ENCODE peak calls at places on chromosomes 16 and 17, in six cellular contexts. One of them, this sample, is unnamed.
A peak's percentile ranks its signal among the peaks of the same experiment; 100 is the strongest.

GRCh38 chr16:19443659-19444058 is 26.0 kb downstream of the TMC5 start:
- DNase-seq in A549: no peak
- DNase-seq in K562: no peak
- DNase-seq in endothelial cell of umbilical vein: no peak
- DNase-seq in HepG2: no peak
- DNase-seq in GM12878: no peak
- DNase-seq in this sample: no peak

GRCh38 chr17:17681187-17681743 is at the start of gene RAI1:
- DNase-seq in HepG2: peak; percentile 56
- DNase-seq in K562: peak; percentile 80
- DNase-seq in endothelial cell of umbilical vein: peak; percentile 75
- DNase-seq in GM12878: no peak
- DNase-seq in A549: peak; percentile 74
- DNase-seq in this sample: peak; percentile 87

GRCh38 chr17:55086635-55087058 is 118.1 kb downstream of the STXBP4 start:
- DNase-seq in K562: no peak
- DNase-seq in GM12878: no peak
- DNase-seq in HepG2: no peak
- DNase-seq in endothelial cell of umbilical vein: peak; percentile 91
- DNase-seq in A549: no peak
- DNase-seq in this sample: peak; percentile 44

GRCh38 chr16:53080345-53081031 is 25.7 kb downstream of the CHD9 start:
- DNase-seq in K562: no peak
- DNase-seq in endothelial cell of umbilical vein: peak; percentile 80
- DNase-seq in GM12878: no peak
- DNase-seq in A549: peak; percentile 89
- DNase-seq in HepG2: no peak
- DNase-seq in this sample: no peak

GRCh38 chr16:17471745-17472075 is 950 bp upstream of the XYLT1 start:
- DNase-seq in GM12878: no peak
- DNase-seq in A549: no peak
- DNase-seq in endothelial cell of umbilical vein: no peak
- DNase-seq in K562: no peak
- DNase-seq in HepG2: no peak
- DNase-seq in this sample: no peak

GRCh38 chr16:75506567-75506966 is 11.3 kb upstream of the CHST6 start:
- DNase-seq in HepG2: peak; percentile 79
- DNase-seq in GM12878: no peak
- DNase-seq in K562: no peak
- DNase-seq in A549: peak; percentile 38
- DNase-seq in endothelial cell of umbilical vein: no peak
- DNase-seq in this sample: peak; percentile 85

GRCh38 chr17:7253082-7253481 is 1.1 kb downstream of the ELP5 start:
- DNase-seq in endothelial cell of umbilical vein: no peak
- DNase-seq in K562: no peak
- DNase-seq in HepG2: no peak
- DNase-seq in A549: no peak
- DNase-seq in GM12878: no peak
- DNase-seq in this sample: no peak

GRCh38 chr17:34254146-34254545 is 939 bp upstream of the CCL2 start:
- DNase-seq in A549: no peak
- DNase-seq in HepG2: no peak
- DNase-seq in GM12878: no peak
- DNase-seq in endothelial cell of umbilical vein: peak; percentile 70
- DNase-seq in K562: no peak
- DNase-seq in this sample: no peak

GRCh38 chr17:64320613-64321553 is 57.8 kb upstream of the TEX2 start:
- DNase-seq in endothelial cell of umbilical vein: peak; percentile 85
- DNase-seq in GM12878: no peak
- DNase-seq in A549: peak; percentile 96
- DNase-seq in HepG2: peak; percentile 79
- DNase-seq in K562: peak; percentile 84
- DNase-seq in this sample: peak; percentile 83

GRCh38 chr16:79318137-79318899 is 282.2 kb downstream of the MAF start:
- DNase-seq in endothelial cell of umbilical vein: no peak
- DNase-seq in HepG2: no peak
- DNase-seq in K562: no peak
- DNase-seq in GM12878: no peak
- DNase-seq in A549: no peak
- DNase-seq in this sample: no peak

GRCh38 chr17:67247416-67247900 is 2.5 kb upstream of the HELZ start:
- DNase-seq in GM12878: no peak
- DNase-seq in endothelial cell of umbilical vein: no peak
- DNase-seq in K562: no peak
- DNase-seq in HepG2: no peak
- DNase-seq in A549: no peak
- DNase-seq in this sample: no peak

GRCh38 chr17:29140631-29141483 is 39.3 kb downstream of the MYO18A start:
- DNase-seq in endothelial cell of umbilical vein: peak; percentile 58
- DNase-seq in GM12878: no peak
- DNase-seq in A549: no peak
- DNase-seq in K562: no peak
- DNase-seq in HepG2: no peak
- DNase-seq in this sample: peak; percentile 90

GRCh38 chr16:54473201-54473993 is 186.8 kb upstream of the IRX3 start:
- DNase-seq in GM12878: no peak
- DNase-seq in A549: no peak
- DNase-seq in endothelial cell of umbilical vein: no peak
- DNase-seq in K562: no peak
- DNase-seq in HepG2: no peak
- DNase-seq in this sample: no peak

GRCh38 chr16:79261461-79261860 is 339.1 kb downstream of the MAF start:
- DNase-seq in K562: peak; percentile 29
- DNase-seq in A549: no peak
- DNase-seq in endothelial cell of umbilical vein: no peak
- DNase-seq in GM12878: no peak
- DNase-seq in HepG2: peak; percentile 21
- DNase-seq in this sample: peak; percentile 58

GRCh38 chr17:76747716-76748360 is 9.9 kb downstream of the MFSD11 start:
- DNase-seq in K562: peak; percentile 17
- DNase-seq in A549: no peak
- DNase-seq in HepG2: no peak
- DNase-seq in endothelial cell of umbilical vein: no peak
- DNase-seq in GM12878: no peak
- DNase-seq in this sample: no peak

GRCh38 chr17:15651001-15651582 is 31.6 kb upstream of the FBXW10B start:
- DNase-seq in GM12878: no peak
- DNase-seq in HepG2: no peak
- DNase-seq in endothelial cell of umbilical vein: no peak
- DNase-seq in A549: no peak
- DNase-seq in K562: no peak
- DNase-seq in this sample: no peak

GRCh38 chr16:27515874-27516353 is 33.8 kb downstream of the GTF3C1 start:
- DNase-seq in K562: peak; percentile 62
- DNase-seq in GM12878: no peak
- DNase-seq in HepG2: peak; percentile 36
- DNase-seq in A549: peak; percentile 69
- DNase-seq in endothelial cell of umbilical vein: peak; percentile 17
- DNase-seq in this sample: peak; percentile 24

GRCh38 chr17:5793899-5794298 is 209.6 kb upstream of the NLRP1 start:
- DNase-seq in K562: no peak
- DNase-seq in endothelial cell of umbilical vein: peak; percentile 64
- DNase-seq in GM12878: no peak
- DNase-seq in HepG2: no peak
- DNase-seq in A549: no peak
- DNase-seq in this sample: peak; percentile 42

GRCh38 chr16:17356243-17356933 is 114.4 kb downstream of the XYLT1 start:
- DNase-seq in A549: no peak
- DNase-seq in K562: no peak
- DNase-seq in GM12878: no peak
- DNase-seq in endothelial cell of umbilical vein: no peak
- DNase-seq in HepG2: no peak
- DNase-seq in this sample: no peak

GRCh38 chr17:48749621-48750553 is 21.3 kb upstream of the HOXB13 start:
- DNase-seq in GM12878: no peak
- DNase-seq in A549: no peak
- DNase-seq in HepG2: no peak
- DNase-seq in endothelial cell of umbilical vein: no peak
- DNase-seq in K562: no peak
- DNase-seq in this sample: no peak

GRCh38 chr16:57609541-57610401 is 18.7 kb upstream of the ADGRG1 start:
- DNase-seq in K562: no peak
- DNase-seq in A549: no peak
- DNase-seq in HepG2: no peak
- DNase-seq in GM12878: peak; percentile 83
- DNase-seq in endothelial cell of umbilical vein: peak; percentile 53
- DNase-seq in this sample: no peak

GRCh38 chr16:86727131-86727530 is 148.8 kb downstream of the FOXL1 start:
- DNase-seq in endothelial cell of umbilical vein: no peak
- DNase-seq in K562: no peak
- DNase-seq in HepG2: no peak
- DNase-seq in GM12878: no peak
- DNase-seq in A549: no peak
- DNase-seq in this sample: no peak

GRCh38 chr16:77093999-77094398 is 97.0 kb upstream of the MON1B start:
- DNase-seq in K562: no peak
- DNase-seq in HepG2: no peak
- DNase-seq in A549: no peak
- DNase-seq in GM12878: no peak
- DNase-seq in endothelial cell of umbilical vein: no peak
- DNase-seq in this sample: no peak

GRCh38 chr17:77516902-77517301 is 376.1 kb downstream of the SEC14L1 start:
- DNase-seq in endothelial cell of umbilical vein: no peak
- DNase-seq in A549: no peak
- DNase-seq in GM12878: no peak
- DNase-seq in K562: no peak
- DNase-seq in HepG2: no peak
- DNase-seq in this sample: peak; percentile 22

GRCh38 chr16:62041401-62041800 is 5.2 kb upstream of the CDH8 start:
- DNase-seq in endothelial cell of umbilical vein: no peak
- DNase-seq in A549: peak; percentile 5
- DNase-seq in HepG2: peak; percentile 40
- DNase-seq in K562: no peak
- DNase-seq in GM12878: no peak
- DNase-seq in this sample: peak; percentile 32

GRCh38 chr16:57503366-57503765 is 17.1 kb upstream of the DOK4 start:
- DNase-seq in GM12878: no peak
- DNase-seq in A549: no peak
- DNase-seq in endothelial cell of umbilical vein: no peak
- DNase-seq in HepG2: no peak
- DNase-seq in K562: peak; percentile 54
- DNase-seq in this sample: no peak

GRCh38 chr17:28404461-28404811 is 1.6 kb downstream of the SLC46A1 start:
- DNase-seq in GM12878: no peak
- DNase-seq in K562: no peak
- DNase-seq in A549: no peak
- DNase-seq in HepG2: no peak
- DNase-seq in endothelial cell of umbilical vein: no peak
- DNase-seq in this sample: no peak

GRCh38 chr17:80359422-80360110 is 55.4 kb upstream of the ENDOV start:
- DNase-seq in A549: no peak
- DNase-seq in HepG2: no peak
- DNase-seq in GM12878: no peak
- DNase-seq in endothelial cell of umbilical vein: no peak
- DNase-seq in K562: no peak
- DNase-seq in this sample: peak; percentile 7

GRCh38 chr16:57480127-57480753 is 6.1 kb downstream of the DOK4 start:
- DNase-seq in endothelial cell of umbilical vein: no peak
- DNase-seq in K562: peak; percentile 76
- DNase-seq in HepG2: peak; percentile 88
- DNase-seq in GM12878: no peak
- DNase-seq in A549: peak; percentile 80
- DNase-seq in this sample: no peak

GRCh38 chr17:45184144-45184543 is 22.5 kb downstream of the HEXIM2 start:
- DNase-seq in endothelial cell of umbilical vein: no peak
- DNase-seq in K562: no peak
- DNase-seq in GM12878: no peak
- DNase-seq in A549: no peak
- DNase-seq in HepG2: no peak
- DNase-seq in this sample: no peak
- TF ChIP-seq MYC in endothelial cell of umbilical vein: no peak
- TF ChIP-seq MYC in K562: no peak
- TF ChIP-seq MYC in GM12878: no peak
- TF ChIP-seq MYC in A549: no peak
- TF ChIP-seq MYC in HepG2: no peak
- TF ChIP-seq MYC in this sample: no peak

GRCh38 chr17:79028496-79029326 is 4.7 kb downstream of the C1QTNF1 start:
- DNase-seq in endothelial cell of umbilical vein: no peak
- DNase-seq in A549: no peak
- DNase-seq in GM12878: no peak
- DNase-seq in HepG2: peak; percentile 39
- DNase-seq in K562: no peak
- DNase-seq in this sample: no peak
- TF ChIP-seq CTCF in endothelial cell of umbilical vein: peak; percentile 9
- TF ChIP-seq CTCF in A549: peak; percentile 48
- TF ChIP-seq CTCF in GM12878: peak; percentile 3
- TF ChIP-seq CTCF in HepG2: peak; percentile 55
- TF ChIP-seq CTCF in K562: no peak
- TF ChIP-seq CTCF in this sample: peak; percentile 22

DNA sequence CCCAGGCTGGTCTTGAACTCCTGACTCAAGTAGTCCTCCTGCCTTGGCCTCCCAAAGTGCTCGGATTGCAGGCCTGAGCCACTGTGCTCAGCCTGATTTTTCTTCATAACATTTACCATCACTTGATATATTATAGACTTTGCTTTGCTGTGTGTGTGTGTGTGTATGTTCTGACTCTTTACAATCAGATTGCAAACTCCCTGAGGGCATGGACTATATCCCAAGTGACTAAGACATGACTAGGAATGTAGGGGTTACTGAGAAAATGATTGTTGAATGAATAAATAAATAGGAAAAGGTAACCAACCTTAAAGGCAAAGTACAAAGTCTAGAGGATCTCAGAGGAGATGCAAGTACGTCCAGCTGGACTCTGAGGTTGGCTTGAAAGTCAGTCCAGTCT is 9.6 kb upstream of the OR2C1 start:
- DNase-seq in HepG2: no peak
- DNase-seq in endothelial cell of umbilical vein: no peak
- DNase-seq in K562: no peak
- DNase-seq in GM12878: no peak
- DNase-seq in A549: no peak
- DNase-seq in this sample: no peak
- H3K4me3 ChIP-seq in HepG2: no peak overlapping the region
- H3K4me3 ChIP-seq in endothelial cell of umbilical vein: no peak overlapping the region
- H3K4me3 ChIP-seq in K562: no peak overlapping the region
- H3K4me3 ChIP-seq in GM12878: no peak overlapping the region
- H3K4me3 ChIP-seq in A549: no peak overlapping the region
- H3K4me3 ChIP-seq in this sample: no peak overlapping the region

GRCh38 chr16:85494315-85494714 is 118.8 kb upstream of the GSE1 start:
- DNase-seq in HepG2: no peak
- DNase-seq in K562: no peak
- DNase-seq in A549: no peak
- DNase-seq in GM12878: no peak
- DNase-seq in endothelial cell of umbilical vein: no peak
- DNase-seq in this sample: no peak
- TF ChIP-seq MYC in HepG2: no peak
- TF ChIP-seq MYC in K562: no peak
- TF ChIP-seq MYC in A549: no peak
- TF ChIP-seq MYC in GM12878: no peak
- TF ChIP-seq MYC in endothelial cell of umbilical vein: no peak
- TF ChIP-seq MYC in this sample: no peak

GRCh38 chr16:46883690-46884512 is at the start of gene GPT2:
- DNase-seq in HepG2: peak; percentile 97
- DNase-seq in K562: peak; percentile 92
- DNase-seq in endothelial cell of umbilical vein: peak; percentile 97
- DNase-seq in GM12878: peak; percentile 69
- DNase-seq in A549: peak; percentile 80
- DNase-seq in this sample: peak; percentile 99
- TF ChIP-seq CTCF in HepG2: peak; percentile 52
- TF ChIP-seq CTCF in K562: no peak
- TF ChIP-seq CTCF in endothelial cell of umbilical vein: no peak
- TF ChIP-seq CTCF in GM12878: no peak
- TF ChIP-seq CTCF in A549: no peak
- TF ChIP-seq CTCF in this sample: no peak

This sample was measured in NB4.